ENCODE peak calls at places on chromosome 4, in nine cellular contexts. N, O, D, U, M, P, B, L and E are unnamed samples.

GRCh38 chr4:38782452-38783108 is at the start of gene TLR10:
- DNase-seq in L (peak; percentile 73), N (peak; percentile 53), D (peak; percentile 66), P (peak; percentile 95), O (no peak), B (peak; percentile 83), U (peak; percentile 16), M (no peak), E (peak; percentile 40)

GRCh38 chr4:118683513-118683912 is 1.7 kb upstream of the METTL14 start:
- DNase-seq in M (no peak), U (no peak), L (peak; percentile 21), P (peak; percentile 9), N (peak; percentile 7), B (no peak), O (no peak), D (peak; percentile 61), E (no peak)

GRCh38 chr4:183576701-183577100 is 71.8 kb downstream of the ING2 start:
- DNase-seq in M (no peak), B (no peak), P (no peak), U (no peak), L (peak; percentile 34), N (no peak), D (no peak), O (no peak), E (no peak)

GRCh38 chr4:107034091-107034698 is 1.9 kb downstream of the DKK2 start:
- DNase-seq in L (peak; percentile 36), O (peak; percentile 75), N (no peak), D (peak; percentile 87), U (no peak), P (no peak), B (no peak), M (peak; percentile 44), E (no peak)

GRCh38 chr4:33998204-33998603 is 2246.1 kb downstream of the ARAP2 start:
- DNase-seq in M (no peak), U (no peak), O (no peak), B (no peak), D (no peak), P (no peak), N (peak; percentile 47), L (peak; percentile 11), E (no peak)

GRCh38 chr4:80011636-80012236 is 61.3 kb downstream of the ANTXR2 start:
- DNase-seq in D (no peak), U (peak; percentile 44), N (no peak), O (no peak), P (no peak), L (peak; percentile 71), M (no peak), B (no peak), E (no peak)

GRCh38 chr4:67680568-67681222 is 20.3 kb downstream of the UBA6 start:
- DNase-seq in L (peak; percentile 66), M (no peak), B (no peak), P (no peak), D (no peak), U (no peak), O (no peak), N (peak; percentile 85), E (no peak)

GRCh38 chr4:144371479-144371878 is 231.0 kb upstream of the GYPA start:
- DNase-seq in P (no peak), U (no peak), O (no peak), L (peak; percentile 80), D (no peak), B (no peak), M (no peak), N (no peak), E (no peak)

GRCh38 chr4:70833701-70834100 is 6.0 kb downstream of the GRSF1 start:
- DNase-seq in D (no peak), U (no peak), O (no peak), M (no peak), L (no peak), N (no peak), B (no peak), P (no peak), E (no peak)

GRCh38 chr4:70831293-70831692 is 8.4 kb downstream of the GRSF1 start:
- DNase-seq in L (no peak), N (no peak), U (no peak), P (no peak), O (no peak), M (no peak), D (no peak), B (no peak), E (no peak)

GRCh38 chr4:70829492-70829891 is 10.2 kb downstream of the GRSF1 start:
- DNase-seq in M (no peak), N (no peak), O (no peak), D (no peak), L (no peak), P (no peak), B (no peak), U (no peak), E (no peak)

GRCh38 chr4:70829015-70829414 is 10.7 kb downstream of the GRSF1 start:
- DNase-seq in M (no peak), O (no peak), U (no peak), P (no peak), L (no peak), B (no peak), D (no peak), N (no peak), E (no peak)

DNA sequence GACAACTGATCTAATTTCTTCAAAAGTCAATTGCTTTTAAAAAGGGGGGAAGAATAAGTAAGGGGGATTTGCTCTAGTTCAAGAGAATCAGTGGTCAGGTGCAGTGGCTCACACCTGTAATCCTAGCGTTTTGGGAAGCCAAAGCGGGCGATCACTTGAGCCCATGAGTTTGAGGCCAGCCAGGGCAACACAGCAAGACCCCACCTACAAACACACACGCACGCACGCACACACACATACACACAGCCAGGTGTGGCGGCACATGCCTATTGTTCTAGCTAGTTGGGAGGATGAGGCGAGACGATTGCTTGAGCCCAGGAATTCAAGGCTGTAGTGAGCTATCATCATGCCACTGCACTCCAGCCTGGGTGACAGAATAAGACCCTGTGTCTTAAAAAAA is 9.6 kb downstream of the GRSF1 start:
- DNase-seq in D (no peak), B (no peak), U (no peak), P (no peak), M (no peak), L (no peak), O (no peak), N (no peak), E (no peak)
- TF ChIP-seq CTCF in D (no peak), B (no peak), U (no peak), P (no peak), M (no peak), L (no peak), O (no peak), N (no peak), E (no peak)

GRCh38 chr4:6331018-6331417 is 61.4 kb downstream of the WFS1 start:
- DNase-seq in B (no peak), N (no peak), M (no peak), U (no peak), O (no peak), L (peak; percentile 47), D (peak; percentile 73), P (peak; percentile 50), E (peak; percentile 72)

GRCh38 chr4:6332669-6333050 is 63.0 kb downstream of the WFS1 start:
- DNase-seq in U (no peak), B (no peak), P (no peak), L (no peak), O (no peak), D (no peak), N (no peak), M (no peak), E (no peak)

GRCh38 chr4:6333301-6334202 is 63.9 kb downstream of the WFS1 start:
- DNase-seq in P (peak; percentile 44), U (no peak), N (no peak), O (no peak), L (peak; percentile 31), D (peak; percentile 75), B (no peak), M (no peak), E (peak; percentile 46)

GRCh38 chr4:6331468-6331867 is 61.8 kb downstream of the WFS1 start:
- DNase-seq in B (no peak), P (no peak), D (no peak), M (no peak), O (no peak), L (no peak), U (no peak), N (no peak), E (no peak)

GRCh38 chr4:6332042-6332668 is 62.5 kb downstream of the WFS1 start:
- DNase-seq in D (peak; percentile 88), N (no peak), L (peak; percentile 50), O (no peak), B (no peak), M (no peak), U (no peak), P (peak; percentile 21), E (peak; percentile 62)
- TF ChIP-seq CTCF in D (peak; percentile 91), N (peak; percentile 83), L (peak; percentile 93), O (peak; percentile 39), B (peak; percentile 62), M (peak; percentile 45), U (peak; percentile 78), P (peak; percentile 73), E (peak; percentile 76)

DNA sequence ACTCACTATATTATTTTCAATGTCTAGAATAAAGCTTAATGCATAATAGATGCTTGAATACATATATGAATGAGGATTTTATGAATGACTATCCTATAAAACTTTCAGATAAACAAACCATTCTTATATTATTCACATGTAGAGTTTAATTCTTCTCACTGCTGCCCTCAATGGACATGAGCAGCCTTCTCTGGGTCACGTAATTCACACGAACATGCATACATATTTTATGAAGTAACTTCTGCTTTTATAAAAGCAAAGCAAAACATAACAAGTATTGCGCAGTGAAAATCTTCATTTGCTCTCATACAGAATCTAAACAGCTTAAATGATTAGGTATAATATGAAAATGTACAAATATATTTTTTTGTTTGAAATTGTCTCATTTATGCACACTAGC is 116.7 kb downstream of the TMA16 start:
- DNase-seq in M (no peak), O (no peak), B (peak; percentile 55), N (no peak), L (no peak), D (no peak), P (no peak), U (no peak), E (no peak)
- TF ChIP-seq CTCF in M (no peak), O (no peak), B (peak; percentile 25), N (no peak), L (no peak), D (no peak), P (no peak), U (no peak), E (no peak)

GRCh38 chr4:153467154-153467896 is 1.2 kb downstream of the TMEM131L start:
- DNase-seq in U (no peak), O (peak; percentile 97), D (peak; percentile 90), N (peak; percentile 55), P (peak; percentile 96), L (no peak), B (peak; percentile 97), M (peak; percentile 94), E (peak; percentile 92)

GRCh38 chr4:153466637-153467153 is 535 bp downstream of the TMEM131L start:
- DNase-seq in P (no peak), D (peak; percentile 68), B (no peak), U (no peak), N (no peak), M (peak; percentile 80), O (peak; percentile 89), L (no peak), E (peak; percentile 45)

GRCh38 chr4:153465583-153465921 is 608 bp upstream of the TMEM131L start:
- DNase-seq in L (peak; percentile 70), B (no peak), U (no peak), O (peak; percentile 90), D (no peak), P (peak; percentile 74), M (peak; percentile 83), N (no peak), E (peak; percentile 61)

GRCh38 chr4:153465145-153465544 is 1.0 kb upstream of the TMEM131L start:
- DNase-seq in B (no peak), N (no peak), O (no peak), L (no peak), U (no peak), D (no peak), M (no peak), P (no peak), E (no peak)

DNA sequence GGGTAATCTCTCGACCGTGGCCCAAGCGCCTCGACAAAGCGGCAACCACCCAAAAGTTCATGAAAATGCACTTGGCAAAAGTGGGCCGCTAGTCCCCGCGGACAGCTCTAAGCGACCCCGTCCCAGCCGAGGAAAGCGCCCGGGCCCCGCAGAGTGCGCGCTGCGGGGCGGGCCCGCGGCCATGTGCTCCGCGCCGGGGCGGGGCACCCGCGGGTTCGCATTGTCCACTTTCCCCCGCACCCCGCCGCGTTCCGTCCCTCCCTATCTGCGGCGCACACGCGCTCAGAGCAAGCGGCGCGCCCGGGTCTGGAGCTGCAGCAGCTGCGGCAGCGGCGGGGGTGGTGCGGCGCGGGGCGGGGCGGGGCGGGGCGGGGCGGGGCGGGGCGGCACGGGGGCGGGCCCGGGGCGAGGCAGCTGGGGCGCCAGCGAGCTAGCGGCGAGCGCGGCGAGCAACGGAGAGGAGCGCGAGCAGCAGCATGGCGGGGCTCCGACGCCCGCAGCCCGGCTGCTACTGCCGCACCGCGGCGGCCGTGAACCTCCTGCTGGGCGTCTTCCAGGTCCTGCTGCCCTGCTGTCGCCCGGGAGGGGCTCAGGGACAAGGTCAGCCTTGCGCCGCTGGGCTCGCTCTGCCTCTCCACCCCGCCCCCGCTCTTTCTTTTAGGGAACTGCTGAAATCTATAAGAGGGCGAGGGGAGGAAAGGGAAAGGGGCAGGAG is at the start of gene TMEM131L:
- DNase-seq in N (no peak), B (peak; percentile 64), M (peak; percentile 92), O (peak; percentile 95), D (peak; percentile 90), P (peak; percentile 86), L (peak; percentile 64), U (no peak), E (peak; percentile 88)
- TF ChIP-seq CTCF in N (no peak), B (no peak), M (no peak), O (no peak), D (peak; percentile 46), P (no peak), L (peak; percentile 34), U (peak; percentile 20), E (peak; percentile 31)